ENCODE peak calls at places on chromosomes 1 and 21, in five cellular contexts. W, F, O, I and R are unnamed samples.

GRCh38 chr1:8524637-8525157 is 206.8 kb downstream of the SLC45A1 start:
- DNase-seq in W (peak), F (no peak), O (no peak), I (no peak), R (no peak)

GRCh38 chr1:198601936-198602889 is 36.6 kb upstream of the PTPRC start:
- DNase-seq in W (peak), F (no peak), O (no peak), I (no peak), R (no peak)

GRCh38 chr1:222815367-222815765 is 527 bp downstream of the DISP1 start:
- DNase-seq in W (peak), F (no peak), O (no peak), I (peak), R (no peak)

GRCh38 chr1:182616130-182617074 is 12.2 kb upstream of the RGS16 start:
- DNase-seq in W (peak), F (peak), O (peak), I (peak), R (no peak)

GRCh38 chr1:18644013-18644399 is 13.4 kb downstream of the PAX7 start:
- DNase-seq in W (no peak), F (no peak), O (no peak), I (no peak), R (no peak)

GRCh38 chr1:118788372-118788955 is 199.7 kb downstream of the TBX15 start:
- DNase-seq in W (peak), F (peak), O (no peak), I (no peak), R (peak)

GRCh38 chr1:150549496-150550221 is 451 bp downstream of the ADAMTSL4 start:
- DNase-seq in W (peak), F (no peak), O (peak), I (peak), R (no peak)

GRCh38 chr21:44321846-44322450 is 17.2 kb downstream of the CFAP410 start:
- DNase-seq in W (no peak), F (no peak), O (no peak), I (no peak), R (no peak)

GRCh38 chr1:7538849-7539771 is 232.0 kb upstream of the VAMP3 start:
- DNase-seq in W (no peak), F (no peak), O (no peak), I (no peak), R (no peak)

GRCh38 chr1:163796394-163796821 is 474.7 kb downstream of the NUF2 start:
- DNase-seq in W (peak), F (peak), O (no peak), I (no peak), R (peak)

GRCh38 chr1:162003061-162003824 is 20.4 kb downstream of the OLFML2B start:
- DNase-seq in W (peak), F (peak), O (no peak), I (peak), R (no peak)

GRCh38 chr1:229514578-229515275 is 6.6 kb upstream of the NUP133 start:
- DNase-seq in W (peak), F (peak), O (peak), I (peak), R (peak)

GRCh38 chr1:116340506-116341240 is 32.4 kb upstream of the ATP1A1 start:
- DNase-seq in W (no peak), F (no peak), O (no peak), I (no peak), R (peak)

GRCh38 chr1:25210728-25211127 is 21.6 kb downstream of the SYF2 start:
- DNase-seq in W (no peak), F (no peak), O (no peak), I (no peak), R (no peak)

GRCh38 chr1:56551691-56552090 is 27.7 kb downstream of the PLPP3 start:
- DNase-seq in W (no peak), F (no peak), O (no peak), I (no peak), R (no peak)

GRCh38 chr1:26307363-26307781 is 936 bp upstream of the UBXN11 start:
- DNase-seq in W (no peak), F (no peak), O (no peak), I (no peak), R (no peak)
- H3K27ac ChIP-seq in W (no peak), F (no peak), O (no peak), I (no peak), R (no peak)

GRCh38 chr1:84370266-84370665 is 28.0 kb upstream of the DNASE2B start:
- DNase-seq in W (no peak), F (no peak), O (no peak), I (no peak), R (no peak)

GRCh38 chr1:84370831-84371394 is 27.4 kb upstream of the DNASE2B start:
- DNase-seq in W (peak), F (peak), O (no peak), I (no peak), R (no peak)

GRCh38 chr1:84374991-84375838 is 23.1 kb upstream of the DNASE2B start:
- DNase-seq in W (peak), F (no peak), O (no peak), I (peak), R (no peak)

GRCh38 chr1:84375965-84376910 is 22.0 kb upstream of the DNASE2B start:
- DNase-seq in W (peak), F (peak), O (no peak), I (peak), R (no peak)

GRCh38 chr1:84373446-84374141 is 24.7 kb upstream of the DNASE2B start:
- DNase-seq in W (peak), F (no peak), O (no peak), I (no peak), R (no peak)
- H3K27ac ChIP-seq in W (no peak), F (no peak), O (no peak), I (peak), R (no peak)

GRCh38 chr1:151966061-151966460 is 27.6 kb downstream of the S100A10 start:
- DNase-seq in W (no peak), F (no peak), O (no peak), I (no peak), R (no peak)

GRCh38 chr1:151970641-151971040 is 23.0 kb downstream of the S100A10 start:
- DNase-seq in W (peak), F (no peak), O (no peak), I (peak), R (no peak)

GRCh38 chr1:151968058-151968457 is 25.6 kb downstream of the S100A10 start:
- DNase-seq in W (peak), F (peak), O (peak), I (no peak), R (no peak)

GRCh38 chr1:151970128-151970527 is 23.5 kb downstream of the S100A10 start:
- DNase-seq in W (no peak), F (no peak), O (no peak), I (no peak), R (no peak)

DNA sequence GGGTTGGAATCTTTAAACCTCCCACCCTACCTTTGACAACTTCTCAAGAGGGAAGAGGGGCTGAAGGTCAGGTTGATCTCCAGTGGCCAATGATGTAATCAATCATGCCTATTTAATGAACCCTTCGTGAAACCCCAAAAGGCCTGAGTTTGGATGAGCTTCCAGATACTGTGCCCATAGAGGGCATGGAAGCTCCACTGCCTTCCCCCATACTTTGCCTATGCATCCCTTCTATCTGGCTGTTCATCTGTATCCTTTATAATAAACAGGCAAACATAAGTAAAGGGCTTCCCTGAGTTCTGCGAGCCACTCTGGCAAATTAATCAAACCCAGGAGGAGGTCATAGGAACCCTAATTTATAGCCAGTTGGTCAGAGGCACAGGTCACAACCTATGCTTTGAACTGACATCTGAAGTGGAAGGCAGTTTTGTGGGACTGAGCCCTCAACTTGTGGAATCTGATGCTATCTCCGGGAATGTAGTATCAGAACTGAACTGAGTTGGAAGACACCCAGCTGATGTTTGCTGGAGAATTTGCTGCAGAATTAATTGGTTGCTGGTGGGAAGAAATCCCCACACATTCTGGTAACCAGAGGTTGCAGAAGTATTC is 24.8 kb downstream of the S100A10 start:
- DNase-seq in W (no peak), F (no peak), O (no peak), I (no peak), R (no peak)
- H3K27ac ChIP-seq in W (no peak), F (no peak), O (no peak), I (no peak), R (no peak)

GRCh38 chr21:33561373-33561772 is 18.5 kb downstream of the SON start:
- DNase-seq in W (peak), F (no peak), O (no peak), I (no peak), R (no peak)
- H3K27ac ChIP-seq in W (no peak), F (no peak), O (no peak), I (no peak), R (no peak)

GRCh38 chr1:61186753-61187152 is 104.4 kb downstream of the NFIA start:
- DNase-seq in W (peak), F (no peak), O (no peak), I (no peak), R (no peak)

GRCh38 chr1:61184035-61184713 is 101.8 kb downstream of the NFIA start:
- DNase-seq in W (peak), F (peak), O (no peak), I (peak), R (peak)

GRCh38 chr1:61190476-61191067 is 108.2 kb downstream of the NFIA start:
- DNase-seq in W (no peak), F (peak), O (no peak), I (no peak), R (no peak)

GRCh38 chr1:61184714-61185106 is 102.3 kb downstream of the NFIA start:
- DNase-seq in W (no peak), F (no peak), O (no peak), I (no peak), R (no peak)

DNA sequence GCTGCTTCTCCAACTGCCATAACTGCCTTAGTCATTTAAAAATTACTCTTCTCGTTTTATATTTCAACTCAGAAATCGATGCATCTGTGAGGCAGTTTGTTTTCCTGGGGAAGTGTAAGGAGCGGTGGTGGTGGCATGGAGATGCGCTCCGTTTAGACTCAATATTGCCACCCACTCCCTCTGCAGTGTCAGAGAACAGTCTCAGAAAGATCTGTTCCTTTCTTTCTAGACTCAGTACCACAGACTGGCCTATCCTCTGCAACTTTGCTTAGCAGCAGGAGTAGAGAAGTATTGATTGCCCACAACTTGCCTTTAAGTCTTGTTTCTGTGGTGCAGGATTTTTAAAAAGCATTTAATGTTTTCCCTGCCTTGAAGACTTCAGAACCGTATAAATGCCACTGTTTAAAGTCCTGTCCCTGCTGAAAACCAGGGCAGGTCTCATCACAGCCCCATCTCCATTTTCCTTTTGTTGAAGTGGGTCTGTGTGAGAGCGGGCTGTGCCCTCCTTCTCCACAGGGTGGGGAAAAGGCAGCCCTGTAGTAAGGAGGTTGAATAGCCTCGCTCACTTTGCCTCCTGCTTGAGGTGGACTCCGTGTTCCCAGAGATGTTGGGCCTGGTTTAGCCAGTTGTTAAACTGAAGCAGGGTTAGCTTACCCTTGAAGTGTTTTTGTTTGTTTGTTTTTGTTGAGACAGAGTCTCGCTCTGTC is 105.2 kb downstream of the NFIA start:
- DNase-seq in W (no peak), F (no peak), O (no peak), I (no peak), R (no peak)
- H3K27ac ChIP-seq in W (no peak), F (no peak), O (no peak), I (no peak), R (no peak)

GRCh38 chr1:168834225-168834872 is 105.3 kb upstream of the DPT start:
- DNase-seq in W (no peak), F (no peak), O (no peak), I (no peak), R (no peak)

GRCh38 chr1:168833352-168833751 is 104.3 kb upstream of the DPT start:
- DNase-seq in W (no peak), F (no peak), O (no peak), I (no peak), R (no peak)

GRCh38 chr1:168835791-168836190 is 106.8 kb upstream of the DPT start:
- DNase-seq in W (no peak), F (no peak), O (no peak), I (no peak), R (no peak)

GRCh38 chr1:168835153-168835648 is 106.2 kb upstream of the DPT start:
- DNase-seq in W (no peak), F (no peak), O (no peak), I (no peak), R (no peak)

DNA sequence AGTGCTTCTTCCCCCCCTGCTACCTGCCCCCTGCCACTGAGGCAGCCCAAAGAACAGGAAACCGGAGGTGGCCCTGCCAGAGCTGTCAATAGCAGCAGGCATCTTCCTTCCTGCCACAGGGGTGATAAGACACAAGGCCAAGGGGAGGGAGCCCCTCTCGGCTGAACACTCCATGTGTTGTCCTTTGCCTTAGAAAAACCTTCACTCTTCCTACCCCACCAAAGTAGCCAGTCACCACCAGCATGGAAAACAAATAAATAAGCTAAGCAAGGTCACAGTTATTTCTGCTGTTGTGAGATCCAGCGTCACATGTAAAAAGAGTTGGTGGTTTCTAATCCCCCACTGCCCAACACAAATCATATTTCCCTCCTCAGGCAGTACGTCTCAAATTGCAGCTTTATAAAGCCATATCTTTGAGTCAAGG is 104.8 kb upstream of the DPT start:
- DNase-seq in W (no peak), F (no peak), O (no peak), I (no peak), R (no peak)
- H3K27ac ChIP-seq in W (no peak), F (no peak), O (no peak), I (no peak), R (no peak)

GRCh38 chr1:36663772-36664430 is 181.2 kb upstream of the CSF3R start:
- DNase-seq in W (no peak), F (no peak), O (no peak), I (no peak), R (no peak)
- H3K27ac ChIP-seq in W (no peak), F (no peak), O (no peak), I (no peak), R (no peak)

DNA sequence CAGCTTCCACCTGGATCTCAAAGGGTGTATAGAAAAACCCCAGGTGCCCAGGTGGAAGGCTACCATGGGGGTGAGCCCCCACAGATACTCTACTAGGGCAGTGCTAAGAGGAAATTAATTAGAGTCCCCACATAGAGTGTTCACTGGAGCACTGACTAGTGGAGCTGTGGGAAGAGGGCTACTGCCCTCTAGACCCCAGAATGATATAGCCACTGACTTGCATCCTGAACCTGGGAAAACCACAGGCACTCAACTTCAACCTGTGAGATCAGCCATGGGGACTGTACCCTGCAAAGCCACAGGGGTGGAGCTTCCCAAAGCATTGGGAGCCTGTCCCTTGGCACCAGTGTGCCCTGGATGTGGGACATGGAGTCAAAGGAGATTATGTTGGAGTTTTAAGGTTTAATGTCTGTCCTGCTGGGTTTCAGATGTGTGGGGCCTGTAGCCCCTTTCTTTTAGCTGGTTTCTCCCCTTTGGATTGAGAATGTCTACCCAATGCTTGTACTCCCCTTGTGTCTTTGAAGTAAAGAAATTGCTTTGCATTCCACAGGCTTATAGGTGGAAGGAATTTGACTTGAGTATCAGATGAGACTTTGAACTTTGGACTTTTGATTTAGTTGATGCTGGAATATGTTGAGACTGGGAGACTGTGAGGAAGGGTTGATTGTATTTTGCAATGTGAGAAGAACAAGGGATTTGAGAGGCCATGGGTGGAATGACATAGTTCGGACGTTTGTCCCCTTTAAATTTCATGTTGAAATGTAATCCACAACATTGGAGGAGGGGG is 31.8 kb upstream of the CDC14A start:
- DNase-seq in W (no peak), F (no peak), O (no peak), I (no peak), R (no peak)
- H3K27ac ChIP-seq in W (no peak), F (no peak), O (no peak), I (no peak), R (no peak)

DNA sequence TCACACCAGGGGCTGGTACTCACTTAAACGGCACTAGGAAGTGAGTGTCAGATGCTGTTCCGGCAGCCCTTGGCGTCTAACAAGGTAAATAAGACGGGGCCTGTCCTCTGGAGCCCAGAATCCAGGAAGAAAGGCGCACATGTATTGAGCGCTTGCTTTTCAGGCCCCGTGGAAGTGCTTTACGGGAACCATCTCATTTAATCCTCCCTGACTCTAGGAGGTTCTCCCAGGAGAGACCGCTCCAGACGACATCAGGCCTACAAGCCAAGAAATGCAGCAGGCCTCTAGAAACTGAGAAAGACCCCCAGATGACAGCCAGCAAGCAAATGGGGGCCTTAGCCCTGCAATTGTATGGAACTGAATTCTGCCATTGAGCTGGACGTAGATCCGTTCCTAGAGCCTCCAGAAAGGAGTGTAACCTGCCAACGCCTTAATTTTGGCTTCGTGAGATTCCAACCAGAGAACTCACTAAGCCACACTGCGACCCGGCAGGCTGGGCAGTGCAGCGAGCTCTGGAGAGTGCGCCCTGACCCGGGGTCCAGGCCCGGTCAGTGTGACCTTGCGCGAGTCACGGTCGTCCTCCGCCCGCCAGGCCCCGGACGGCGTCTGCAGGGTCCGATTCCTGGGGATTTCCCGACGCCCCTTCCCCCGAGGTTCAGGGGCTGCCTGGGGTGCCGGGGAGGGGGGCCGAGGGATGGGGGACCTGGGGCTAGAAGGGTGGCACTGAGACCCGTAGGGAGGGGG is 532 bp upstream of the MANEAL start:
- DNase-seq in W (no peak), F (no peak), O (peak), I (no peak), R (no peak)
- H3K27ac ChIP-seq in W (no peak), F (no peak), O (no peak), I (no peak), R (no peak)

GRCh38 chr1:15714438-15715136 is 21.5 kb upstream of the SLC25A34 start:
- DNase-seq in W (peak), F (peak), O (no peak), I (no peak), R (no peak)
- H3K27ac ChIP-seq in W (no peak), F (peak), O (no peak), I (peak), R (no peak)